ENCODE peak calls at places on chromosomes 3 and 15, in nine cellular contexts. Q is NCI-H1694 treated with DMSO at 0.1 percent for 48 hours; N is renal cortical epithelial cell; V is activated CD4-positive, alpha-beta T cell treated with anti-CD3 and anti-CD28 coated beads for 24 hours; S is CD4-positive, alpha-beta memory T cell; C is NCI-H1417; W is fibroblast of lung; B is kidney glomerular epithelial cell; X is activated gamma-delta T cell treated with anti-CD3 and anti-CD28 coated beads, Interleukin-2, amount 50 U/mL, for 16 hours. I is an unnamed sample.

GRCh38 chr15:70608156-70608555 is 155.2 kb downstream of the UACA start:
- DNase-seq in S (no peak), N (no peak), W (peak), C (peak), Q (no peak), B (no peak), X (no peak), V (no peak), I (no peak)

GRCh38 chr15:89999676-90000174 is 1.4 kb upstream of the ZNF710 start:
- DNase-seq in C (no peak), N (peak), W (peak), S (no peak), B (no peak), Q (no peak), X (no peak), V (no peak), I (peak)

GRCh38 chr3:123372789-123373534 is 75.9 kb downstream of the ADCY5 start:
- DNase-seq in X (no peak), V (no peak), S (no peak), N (no peak), W (no peak), B (no peak), C (no peak), Q (peak), I (no peak)

GRCh38 chr3:52469001-52469400 is 13.6 kb downstream of the NISCH start:
- DNase-seq in C (no peak), W (no peak), X (no peak), B (no peak), N (no peak), Q (peak), V (no peak), S (no peak), I (no peak)

GRCh38 chr3:8767667-8768363 is 1.6 kb downstream of the OXTR start:
- DNase-seq in X (no peak), N (peak), C (peak), V (peak), B (no peak), W (peak), Q (no peak), S (no peak), I (peak)

GRCh38 chr3:73295511-73296257 is 234.2 kb downstream of the EBLN2 start:
- DNase-seq in X (no peak), N (no peak), Q (no peak), S (no peak), W (no peak), B (no peak), V (no peak), C (no peak), I (no peak)

GRCh38 chr3:170553788-170554620 is 31.9 kb downstream of the SLC7A14 start:
- DNase-seq in X (no peak), Q (no peak), C (no peak), N (peak), W (no peak), B (no peak), V (no peak), S (no peak), I (no peak)

GRCh38 chr15:101610628-101611000 is 41.6 kb downstream of the TM2D3 start:
- DNase-seq in V (no peak), C (no peak), S (no peak), X (no peak), W (no peak), Q (no peak), B (no peak), N (no peak), I (no peak)

GRCh38 chr3:42527368-42527917 is 25.0 kb downstream of the VIPR1 start:
- DNase-seq in B (no peak), W (no peak), C (no peak), X (no peak), S (no peak), Q (no peak), N (no peak), V (no peak), I (no peak)

GRCh38 chr15:74193305-74193718 is 9.3 kb downstream of the STRA6 start:
- DNase-seq in B (peak), N (peak), C (no peak), X (no peak), Q (no peak), W (peak), V (no peak), S (no peak), I (peak)

GRCh38 chr3:39638286-39638685 is 170.8 kb downstream of the MOBP start:
- DNase-seq in N (peak), V (no peak), S (no peak), Q (no peak), W (peak), C (peak), X (no peak), B (no peak), I (no peak)

GRCh38 chr3:123732447-123732846 is 147.6 kb upstream of the HACD2 start:
- DNase-seq in N (peak), C (no peak), V (no peak), W (peak), Q (no peak), X (no peak), B (peak), S (no peak), I (peak)

GRCh38 chr3:58144478-58145142 is 66.2 kb downstream of the DNASE1L3 start:
- DNase-seq in B (no peak), N (no peak), V (no peak), W (no peak), S (no peak), C (no peak), X (no peak), Q (peak), I (no peak)

GRCh38 chr3:102079809-102080197 is 230.5 kb downstream of the NFKBIZ start:
- DNase-seq in C (no peak), W (no peak), X (no peak), V (no peak), Q (no peak), S (no peak), N (no peak), B (no peak), I (no peak)